ENCODE peak calls at places on chromosomes 3 and 15, in five cellular contexts. B is gastrocnemius medialis, F is small intestine, R is GM23338, I is K562. G is an unnamed sample.

GRCh38 chr3:156630081-156630772 is 44.2 kb upstream of the TIPARP start:
- DNase-seq in R (peak; percentile 61), B (no peak), I (no peak), F (no peak), G (no peak)

GRCh38 chr3:17783426-17783825 is 41.0 kb upstream of the TBC1D5 start:
- DNase-seq in F (peak; percentile 22), B (no peak), R (no peak), I (no peak), G (no peak)

GRCh38 chr3:175456496-175456895 is 597.4 kb downstream of the NAALADL2 start:
- DNase-seq in F (no peak), R (no peak), B (no peak), I (no peak), G (no peak)

GRCh38 chr3:64166584-64167155 is 58.6 kb downstream of the PRICKLE2 start:
- DNase-seq in I (peak; percentile 3), R (peak; percentile 92), B (no peak), F (no peak), G (no peak)

GRCh38 chr3:122577409-122578028 is at the start of gene PARP15:
- DNase-seq in B (no peak), I (no peak), F (peak; percentile 33), R (peak; percentile 77), G (no peak)

GRCh38 chr3:53288214-53288613 is 32.4 kb upstream of the TKT start:
- DNase-seq in R (no peak), B (no peak), I (no peak), F (no peak), G (no peak)

GRCh38 chr15:29669823-29670222 is 152.4 kb downstream of the TJP1 start:
- DNase-seq in R (no peak), I (no peak), B (no peak), F (no peak), G (no peak)

GRCh38 chr3:142646020-142646783 is 50.0 kb downstream of the PLS1 start:
- DNase-seq in B (no peak), F (no peak), R (no peak), I (no peak), G (no peak)

GRCh38 chr15:34341922-34342736 is 807 bp downstream of the NOP10 start:
- DNase-seq in I (peak; percentile 38), B (no peak), F (no peak), R (peak; percentile 14), G (no peak)

GRCh38 chr15:63469190-63469589 is 35.2 kb upstream of the USP3 start:
- DNase-seq in I (no peak), R (no peak), B (no peak), F (no peak), G (no peak)

GRCh38 chr3:132987396-132987795 is 50.8 kb upstream of the TMEM108 start:
- DNase-seq in B (no peak), R (no peak), I (no peak), F (no peak), G (no peak)

GRCh38 chr15:56890038-56890437 is 28.4 kb upstream of the TCF12 start:
- DNase-seq in B (no peak), I (no peak), F (no peak), R (no peak), G (no peak)

GRCh38 chr3:197317250-197317963 is 19.0 kb upstream of the DLG1 start:
- DNase-seq in I (peak; percentile 51), F (no peak), R (no peak), B (no peak), G (no peak)

GRCh38 chr3:23607184-23607847 is 198.4 kb upstream of the UBE2E1 start:
- DNase-seq in F (peak; percentile 42), B (no peak), I (no peak), R (no peak), G (no peak)

GRCh38 chr15:57772223-57772957 is 65.9 kb downstream of the POLR2M start:
- DNase-seq in I (no peak), F (no peak), B (no peak), R (peak; percentile 76), G (no peak)

GRCh38 chr3:10553586-10554235 is 48.3 kb upstream of the ATP2B2 start:
- DNase-seq in B (no peak), R (peak; percentile 87), I (peak; percentile 13), F (no peak), G (no peak)

GRCh38 chr3:15798533-15799245 is 910 bp upstream of the ANKRD28 start:
- DNase-seq in B (no peak), F (no peak), R (no peak), I (no peak), G (no peak)
- H3K4me3 ChIP-seq in B (no peak overlapping the region), F (no peak overlapping the region), R (no peak overlapping the region), I (no peak overlapping the region), G (no peak overlapping the region)

DNA sequence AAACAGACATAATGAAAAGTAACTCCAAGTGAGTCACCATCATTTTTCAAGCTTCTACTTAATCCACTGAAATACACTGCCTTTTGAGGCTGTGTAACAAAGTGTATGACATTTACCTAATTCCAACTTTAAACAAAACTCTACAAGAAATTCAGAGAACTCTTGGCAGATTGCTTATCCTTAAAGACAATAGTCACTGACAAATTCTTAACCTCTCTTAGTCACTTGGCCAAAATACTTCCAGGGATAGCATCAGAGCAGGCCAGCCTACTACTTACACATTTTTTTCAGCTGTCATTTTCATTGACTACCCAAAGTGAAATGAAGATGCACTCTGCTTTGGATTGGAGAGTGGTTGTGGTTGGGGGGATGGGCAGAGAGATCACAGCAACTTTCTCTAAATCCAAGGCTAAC is 3.6 kb downstream of the WWTR1 start:
- DNase-seq in B (no peak), R (no peak), I (no peak), F (no peak), G (no peak)
- H3K4me3 ChIP-seq in B (no peak overlapping the region), R (no peak overlapping the region), I (no peak overlapping the region), F (no peak overlapping the region), G (peak overlapping the region; percentile 6)

GRCh38 chr3:87272718-87273337 is 3.6 kb downstream of the POU1F1 start:
- DNase-seq in R (no peak), F (no peak), I (no peak), B (no peak), G (no peak)

GRCh38 chr3:87267953-87268645 is 8.3 kb downstream of the POU1F1 start:
- DNase-seq in I (no peak), R (no peak), B (no peak), F (no peak), G (no peak)

GRCh38 chr3:87269723-87270122 is 6.7 kb downstream of the POU1F1 start:
- DNase-seq in B (no peak), I (no peak), F (no peak), R (no peak), G (no peak)

GRCh38 chr3:87270908-87271727 is 5.3 kb downstream of the POU1F1 start:
- DNase-seq in R (no peak), I (no peak), F (peak; percentile 5), B (no peak), G (no peak)

DNA sequence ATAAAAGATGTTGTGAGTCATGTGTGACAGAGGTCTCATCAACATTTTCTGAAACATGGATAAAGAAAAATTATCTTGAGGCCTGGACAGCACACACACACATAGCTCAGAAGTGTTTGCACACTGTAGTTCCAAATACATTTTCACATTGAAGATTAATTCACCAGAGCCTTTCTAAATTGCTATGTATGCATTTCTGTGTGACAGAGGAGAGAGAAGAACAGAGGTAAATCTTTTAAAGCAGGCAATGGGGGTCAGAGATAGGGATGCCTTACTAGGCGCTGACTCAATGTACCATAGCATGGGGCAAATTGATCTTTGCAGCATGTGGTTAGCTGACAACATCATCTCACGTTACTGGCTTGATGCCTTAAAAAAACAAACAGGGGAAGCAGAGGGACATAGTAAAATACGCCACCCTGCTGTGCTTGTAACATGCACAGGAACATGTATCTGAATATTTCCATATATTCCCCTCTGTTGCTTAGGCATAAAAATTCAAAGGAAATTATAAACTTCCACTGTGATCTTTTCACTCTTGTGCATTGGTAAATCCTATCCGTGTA is 7.7 kb downstream of the POU1F1 start:
- DNase-seq in B (no peak), R (no peak), I (no peak), F (no peak), G (no peak)
- H3K4me3 ChIP-seq in B (no peak overlapping the region), R (no peak overlapping the region), I (no peak overlapping the region), F (no peak overlapping the region), G (no peak overlapping the region)

GRCh38 chr3:70980646-70981031 is 602.9 kb downstream of the FOXP1 start:
- DNase-seq in B (no peak), I (no peak), R (no peak), F (peak; percentile 25), G (no peak)

GRCh38 chr3:70982700-70983140 is 600.8 kb downstream of the FOXP1 start:
- DNase-seq in R (peak; percentile 54), I (no peak), F (no peak), B (peak; percentile 17), G (peak; percentile 73)

GRCh38 chr3:70979983-70980645 is 603.4 kb downstream of the FOXP1 start:
- DNase-seq in I (no peak), R (no peak), B (no peak), F (no peak), G (no peak)

GRCh38 chr3:70982274-70982673 is 601.3 kb downstream of the FOXP1 start:
- DNase-seq in B (no peak), I (no peak), F (no peak), R (no peak), G (no peak)

GRCh38 chr3:70981252-70981933 is 602.1 kb downstream of the FOXP1 start:
- DNase-seq in F (no peak), R (no peak), I (no peak), B (no peak), G (no peak)
- H3K4me3 ChIP-seq in F (no peak overlapping the region), R (no peak overlapping the region), I (no peak overlapping the region), B (no peak overlapping the region), G (no peak overlapping the region)